ENCODE peak calls at places on chromosomes 5 and 9, in five cellular contexts. E is BJ, H is fibroblast of villous mesenchyme, O is heart right ventricle, K is gastrocnemius medialis. U is an unnamed sample.

GRCh38 chr5:62547929-62548678 is 30.5 kb upstream of the LRRC70 start:
- DNase-seq in E (no peak), H (no peak), O (no peak), K (no peak), U (no peak)

GRCh38 chr5:153525536-153525935 is 35.1 kb downstream of the GRIA1 start:
- DNase-seq in K (no peak), O (no peak), E (no peak), H (no peak), U (no peak)

GRCh38 chr9:73152953-73153352 is 1.3 kb downstream of the ANXA1 start:
- DNase-seq in E (no peak), K (no peak), O (no peak), H (no peak), U (no peak)

GRCh38 chr5:88486466-88486865 is 217.8 kb upstream of the TMEM161B start:
- DNase-seq in K (no peak), H (no peak), E (no peak), O (no peak), U (no peak)

GRCh38 chr5:148515460-148515859 is 131.7 kb downstream of the FBXO38 start:
- DNase-seq in O (no peak), K (no peak), H (no peak), E (no peak), U (no peak)

GRCh38 chr9:131621551-131622321 is 76.4 kb downstream of the PRRT1B start:
- DNase-seq in H (no peak), K (no peak), O (no peak), E (no peak), U (no peak)

GRCh38 chr9:37919956-37920335 is 16.0 kb upstream of the SLC25A51 start:
- DNase-seq in O (no peak), K (no peak), H (no peak), E (no peak), U (no peak)

GRCh38 chr5:54113060-54113459 is 197.3 kb downstream of the ARL15 start:
- DNase-seq in H (no peak), O (no peak), E (no peak), K (no peak), U (no peak)

GRCh38 chr9:14417230-14417629 is 103.3 kb upstream of the NFIB start:
- DNase-seq in H (peak), E (no peak), K (no peak), O (no peak), U (peak)

GRCh38 chr5:151092750-151093149 is 11.9 kb upstream of the TNIP1 start:
- DNase-seq in E (no peak), K (peak), O (no peak), H (peak), U (peak)

GRCh38 chr9:116499986-116500871 is 186.9 kb upstream of the TRIM32 start:
- DNase-seq in K (no peak), O (no peak), E (peak), H (no peak), U (peak)

GRCh38 chr9:133609311-133610098 is at the start of gene FAM163B:
- DNase-seq in O (peak), E (no peak), K (no peak), H (peak), U (peak)

GRCh38 chr9:81613002-81613750 is 76.2 kb downstream of the TLE1 start:
- DNase-seq in H (peak), E (peak), K (peak), O (peak), U (peak)

GRCh38 chr9:127209220-127209619 is 55.4 kb upstream of the GARNL3 start:
- DNase-seq in O (no peak), E (no peak), K (no peak), H (no peak), U (no peak)

GRCh38 chr5:108122701-108123100 is 259.2 kb downstream of the FBXL17 start:
- DNase-seq in H (no peak), K (no peak), E (no peak), O (no peak), U (no peak)

GRCh38 chr9:127825319-127826051 is 22.8 kb downstream of the FPGS start:
- DNase-seq in K (peak), H (no peak), E (no peak), O (no peak), U (no peak)

GRCh38 chr9:17682684-17683083 is 103.8 kb downstream of the SH3GL2 start:
- DNase-seq in O (no peak), H (no peak), K (no peak), E (no peak), U (no peak)

GRCh38 chr5:37840036-37840909 is at the start of gene GDNF:
- DNase-seq in E (peak), O (no peak), H (peak), K (peak), U (peak)

GRCh38 chr9:107935931-107936330 is 446.4 kb upstream of the KLF4 start:
- DNase-seq in H (no peak), K (no peak), O (no peak), E (no peak), U (no peak)

GRCh38 chr5:67203701-67204074 is 7.1 kb upstream of the CD180 start:
- DNase-seq in K (no peak), E (no peak), O (no peak), H (no peak), U (no peak)

GRCh38 chr5:95664204-95664786 is 17.7 kb downstream of the RFESD start:
- DNase-seq in K (no peak), E (peak), H (peak), O (no peak), U (peak)

DNA sequence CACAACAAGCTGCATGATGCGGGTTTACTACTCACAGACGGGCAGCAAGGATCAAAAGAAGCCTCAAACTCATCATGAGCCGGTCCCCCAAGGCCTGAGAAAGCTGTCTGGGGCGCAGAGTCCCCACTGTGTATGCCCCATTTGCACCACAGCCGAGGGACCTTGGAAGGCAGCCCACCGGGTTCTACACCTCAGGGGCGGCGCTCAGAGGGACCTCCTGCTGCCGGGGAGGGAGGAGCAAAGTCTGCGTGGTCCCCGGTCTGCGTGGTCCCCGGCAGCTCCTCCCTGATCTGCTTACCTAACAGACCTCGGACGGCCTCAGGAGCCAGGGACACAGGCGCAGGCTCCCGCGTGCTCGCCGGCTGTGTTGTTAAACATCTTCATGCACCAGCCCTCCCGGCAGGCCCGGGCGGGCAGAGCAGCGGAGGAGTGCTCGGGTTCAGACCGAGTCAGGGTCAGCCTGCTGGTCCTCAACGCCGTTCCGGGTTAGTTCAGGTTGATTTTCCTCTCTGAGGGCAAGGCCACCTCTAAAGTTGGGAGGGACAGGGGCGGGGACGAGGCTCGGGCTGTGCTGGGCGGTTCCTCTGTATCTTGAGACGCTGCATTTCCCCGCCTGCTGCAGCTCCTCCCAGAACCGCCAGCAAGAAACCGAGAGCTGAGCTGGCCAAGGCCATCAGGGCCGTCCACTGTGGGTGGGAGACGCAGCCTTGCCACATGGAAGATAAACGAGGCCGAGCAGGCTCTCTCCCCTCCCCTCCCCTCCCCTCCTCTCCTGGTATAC is 74.6 kb downstream of the MRPL36 start:
- DNase-seq in O (no peak), K (no peak), E (no peak), H (peak), U (peak)
- H3K4me3 ChIP-seq in O (peak), K (no peak), E (peak), H (no peak), U (no peak)

DNA sequence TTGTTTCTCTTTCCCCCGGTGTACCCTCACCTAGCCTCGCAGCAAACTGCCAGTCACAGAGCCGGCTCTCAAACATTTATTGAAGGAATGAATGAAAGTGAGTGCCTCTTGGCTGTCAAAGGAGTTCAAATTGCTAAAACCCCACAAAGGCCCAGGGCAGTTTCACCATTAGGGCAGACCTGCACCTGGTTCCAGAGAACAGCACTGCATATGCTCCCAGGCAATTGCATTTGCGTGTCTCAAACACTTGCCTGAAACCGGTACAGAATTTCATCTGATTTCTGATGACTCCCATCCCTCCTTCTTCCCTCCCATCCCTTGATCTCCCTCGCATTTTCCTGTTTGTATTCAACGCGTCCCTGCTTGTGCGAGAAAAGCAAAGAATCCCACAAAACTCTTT is 165.6 kb upstream of the ZNF462 start:
- DNase-seq in E (no peak), K (no peak), O (no peak), H (no peak), U (no peak)
- H3K4me3 ChIP-seq in E (no peak), K (peak), O (peak), H (no peak), U (peak)

DNA sequence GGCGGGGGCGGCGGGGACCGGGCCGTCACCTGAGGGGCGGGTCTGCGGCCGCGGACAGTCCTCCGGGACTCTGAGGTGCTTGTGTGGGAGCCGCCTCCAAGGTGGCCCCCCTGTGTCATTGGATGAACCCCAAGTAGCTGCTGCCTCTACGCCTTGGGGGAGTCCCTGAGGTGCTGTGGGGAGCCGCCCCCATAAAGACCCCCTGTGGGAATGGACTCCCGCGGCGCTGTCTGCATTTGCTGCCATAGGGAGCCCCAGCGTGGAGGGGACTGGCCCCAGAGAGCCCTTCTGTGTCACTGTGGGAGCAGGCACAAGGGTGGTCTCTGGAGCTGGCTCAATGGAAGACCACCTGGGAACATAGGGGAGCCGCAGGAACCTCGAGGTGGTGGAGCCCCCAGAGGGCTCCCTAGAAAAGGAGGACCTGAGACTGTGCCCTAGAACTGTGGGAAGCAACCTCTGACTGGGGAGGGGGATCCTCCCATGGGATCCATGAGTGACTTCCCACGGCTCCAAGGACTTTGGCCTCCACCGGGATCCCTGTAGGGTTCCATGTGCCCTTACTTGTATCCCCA is 412 bp downstream of the PHF24 start:
- DNase-seq in E (no peak), K (no peak), O (no peak), H (no peak), U (no peak)
- H3K4me3 ChIP-seq in E (peak), K (peak), O (peak), H (peak), U (no peak)

DNA sequence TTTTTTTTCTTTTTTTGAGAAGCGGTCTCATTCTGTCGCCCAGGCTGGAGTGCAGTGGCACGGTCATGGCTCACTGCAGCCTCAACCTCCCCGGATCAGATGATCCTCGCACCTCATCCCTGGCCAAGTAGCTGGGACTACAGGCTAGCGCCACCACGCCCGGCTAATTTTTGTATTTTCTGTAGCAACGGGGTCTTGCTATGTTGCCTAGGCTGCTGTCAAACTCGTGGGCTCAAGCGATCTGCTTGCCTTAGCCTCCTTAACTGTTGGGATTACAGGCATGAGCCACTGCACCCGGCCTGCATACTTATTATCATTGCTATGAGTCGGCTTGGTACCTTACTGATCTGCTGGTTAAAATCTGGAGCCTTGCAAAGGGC is 790 bp upstream of the IARS1 start:
- DNase-seq in K (peak), H (peak), O (no peak), E (no peak), U (no peak)
- H3K4me3 ChIP-seq in K (peak), H (peak), O (peak), E (peak), U (peak)

GRCh38 chr5:176806137-176806536 is 4.2 kb upstream of the UNC5A start:
- DNase-seq in O (no peak), E (no peak), H (peak), K (no peak), U (peak)

GRCh38 chr5:176810084-176810597 is at the start of gene UNC5A:
- DNase-seq in H (peak), E (no peak), K (no peak), O (peak), U (peak)

GRCh38 chr5:176810687-176811501 is 535 bp downstream of the UNC5A start:
- DNase-seq in O (no peak), K (no peak), E (no peak), H (peak), U (peak)

GRCh38 chr5:176812269-176813259 is 2.2 kb downstream of the UNC5A start:
- DNase-seq in O (no peak), K (no peak), E (no peak), H (peak), U (peak)

GRCh38 chr5:176809544-176810083 is 745 bp upstream of the UNC5A start:
- DNase-seq in E (no peak), K (no peak), O (no peak), H (no peak), U (no peak)
- H3K4me3 ChIP-seq in E (no peak), K (peak), O (peak), H (no peak), U (no peak)

GRCh38 chr5:64691333-64691732 is 1.0 kb downstream of the SHISAL2B start:
- DNase-seq in K (no peak), E (no peak), O (no peak), H (no peak), U (no peak)

GRCh38 chr5:64688965-64689364 is 1.3 kb upstream of the SHISAL2B start:
- DNase-seq in K (no peak), E (no peak), O (no peak), H (no peak), U (no peak)

GRCh38 chr5:64693636-64694035 is 3.3 kb downstream of the SHISAL2B start:
- DNase-seq in H (no peak), O (no peak), E (no peak), K (no peak), U (no peak)

GRCh38 chr5:64690104-64690416 is 243 bp upstream of the SHISAL2B start:
- DNase-seq in E (no peak), K (no peak), H (no peak), O (no peak), U (no peak)

DNA sequence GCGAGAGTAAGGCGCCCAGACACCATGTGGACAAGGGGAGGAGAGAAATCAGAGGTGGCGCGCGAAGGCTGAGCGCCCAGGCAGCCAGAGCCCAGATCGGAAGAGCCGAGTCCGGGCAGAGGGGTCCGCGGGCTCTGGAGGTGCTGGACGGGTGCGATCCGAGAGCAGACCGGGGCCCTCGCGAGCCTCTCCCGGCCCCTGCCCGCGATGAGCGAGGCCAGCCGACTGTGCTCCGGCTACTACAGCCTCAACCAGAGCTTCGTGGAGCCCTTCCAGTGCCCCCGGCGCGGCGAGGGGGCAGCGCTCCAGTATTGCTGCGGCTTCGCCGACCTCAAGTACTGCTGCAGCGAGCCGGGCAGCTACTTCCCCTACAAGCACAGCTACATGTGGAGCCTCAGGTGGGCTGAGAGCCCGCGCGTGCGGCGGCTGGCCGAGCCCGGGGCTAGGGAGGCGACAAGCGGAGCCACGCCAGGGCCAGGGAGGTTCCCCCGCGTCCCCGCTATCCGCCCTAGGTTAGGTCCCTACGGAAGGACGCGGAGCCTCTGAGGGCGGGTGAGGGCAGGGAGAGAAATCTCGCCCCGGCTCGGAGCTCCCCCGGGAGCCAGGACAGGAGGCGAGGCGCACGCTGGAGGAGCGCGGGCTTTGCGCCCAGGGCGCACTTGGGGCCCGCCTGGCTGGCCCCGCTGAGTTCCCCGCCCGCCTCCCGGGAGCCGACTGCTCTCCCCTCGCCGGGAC is at the start of gene SHISAL2B:
- DNase-seq in E (no peak), O (no peak), K (no peak), H (peak), U (peak)
- H3K4me3 ChIP-seq in E (peak), O (peak), K (peak), H (peak), U (peak)

DNA sequence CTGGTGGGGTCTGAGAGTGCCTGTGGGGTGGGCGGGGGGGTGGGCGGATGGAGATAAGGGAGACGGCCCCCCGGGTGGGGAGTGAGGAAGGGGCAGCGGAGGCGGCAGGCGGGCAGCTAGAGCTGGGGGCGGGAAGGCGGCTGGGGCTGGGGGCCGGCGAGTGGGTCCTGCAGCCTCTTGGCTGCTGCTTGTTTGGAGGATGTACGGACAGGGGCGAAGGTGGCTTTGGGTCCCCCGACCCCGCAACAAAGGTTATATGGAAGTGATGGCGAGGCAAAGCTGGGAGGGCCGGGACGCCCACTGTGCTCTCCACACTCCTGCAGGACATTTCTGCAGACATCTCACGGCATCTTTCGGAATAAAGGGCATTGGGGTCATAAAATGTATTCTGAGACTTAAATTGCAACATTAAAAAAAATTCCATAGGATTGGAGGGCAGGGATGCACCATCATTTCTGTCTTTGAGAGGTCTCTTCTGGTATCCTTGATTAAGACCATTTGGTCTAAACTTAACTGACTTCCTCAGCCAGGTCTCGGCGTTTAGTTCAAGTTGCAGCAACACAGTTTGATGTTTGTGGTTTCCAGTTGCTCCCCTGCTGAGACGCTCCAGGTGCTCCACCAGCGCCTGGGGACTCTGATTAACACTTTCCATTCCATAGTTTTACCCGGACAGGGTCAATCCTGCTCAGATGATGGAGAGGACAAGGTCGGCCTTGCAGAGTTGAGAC is 101.5 kb upstream of the SSBP2 start:
- DNase-seq in K (no peak), E (no peak), H (peak), O (no peak), U (no peak)
- H3K4me3 ChIP-seq in K (peak), E (peak), H (peak), O (peak), U (peak)

GRCh38 chr9:109320338-109320733 is 523 bp downstream of the EPB41L4B start:
- DNase-seq in K (no peak), E (no peak), O (no peak), H (no peak), U (no peak)
- H3K4me3 ChIP-seq in K (peak), E (peak), O (no peak), H (no peak), U (no peak)

U was measured in fibroblast of pulmonary artery.